ENCODE peak calls at places on chromosomes 16 and 17, in ten cellular contexts. A, R, G, H, F, S, T, Q, V and I are unnamed samples. For H3K27me3, the result is how much of the 10 kb centered on the place peaks cover.

GRCh38 chr16:59783191-59783590 is 1049.1 kb upstream of the GOT2 start:
- DNase-seq in T (no peak), Q (peak), V (no peak), R (no peak), G (no peak), A (no peak), H (no peak), S (no peak), F (no peak), I (no peak)

GRCh38 chr17:7047566-7047965 is 3.7 kb upstream of the SLC16A11 start:
- DNase-seq in R (no peak), G (no peak), V (no peak), T (no peak), S (no peak), A (no peak), Q (no peak), F (no peak), H (no peak), I (no peak)

GRCh38 chr16:53770641-53771040 is 66.7 kb downstream of the FTO start:
- DNase-seq in G (no peak), H (no peak), R (no peak), T (no peak), V (no peak), Q (no peak), F (no peak), S (no peak), A (no peak), I (no peak)

GRCh38 chr17:44941712-44942331 is 5.8 kb downstream of the KIF18B start:
- DNase-seq in Q (no peak), V (no peak), R (no peak), S (no peak), T (no peak), H (no peak), F (no peak), G (no peak), A (no peak), I (no peak)

GRCh38 chr16:70253291-70254094 is 1.8 kb upstream of the EXOSC6 start:
- DNase-seq in Q (peak), T (peak), S (peak), F (peak), A (no peak), R (peak), G (no peak), V (no peak), H (no peak), I (no peak)

GRCh38 chr17:28033972-28034714 is 8.3 kb upstream of the NLK start:
- DNase-seq in H (no peak), R (no peak), T (no peak), F (no peak), A (no peak), S (no peak), G (no peak), V (no peak), Q (peak), I (no peak)

GRCh38 chr17:40419559-40420331 is 2.0 kb upstream of the TOP2A start:
- DNase-seq in R (no peak), S (no peak), Q (peak), F (no peak), T (no peak), V (no peak), G (no peak), H (no peak), A (no peak), I (no peak)

GRCh38 chr16:54846761-54847160 is 83.9 kb upstream of the IRX5 start:
- DNase-seq in H (no peak), T (no peak), A (no peak), V (no peak), F (no peak), R (no peak), S (peak), G (no peak), Q (no peak), I (no peak)

GRCh38 chr16:10940501-10941079 is 1.7 kb downstream of the DEXI start:
- DNase-seq in T (no peak), H (no peak), F (no peak), S (no peak), Q (peak), G (peak), R (peak), A (no peak), V (peak), I (no peak)

GRCh38 chr17:74205274-74205673 is 1.8 kb downstream of the RPL38 start:
- DNase-seq in Q (no peak), R (no peak), F (no peak), H (no peak), T (no peak), S (no peak), G (no peak), V (no peak), A (no peak), I (no peak)

GRCh38 chr16:29687755-29688154 is 8.8 kb downstream of the QPRT start:
- DNase-seq in F (no peak), Q (no peak), V (no peak), G (no peak), R (no peak), H (no peak), A (no peak), T (no peak), S (no peak), I (no peak)

GRCh38 chr16:13953501-13953900 is 33.5 kb downstream of the ERCC4 start:
- DNase-seq in Q (no peak), S (no peak), H (no peak), F (no peak), V (no peak), A (no peak), T (no peak), R (no peak), G (no peak), I (no peak)

GRCh38 chr17:17666111-17666714 is 15.0 kb upstream of the RAI1 start:
- DNase-seq in R (peak), F (no peak), T (no peak), V (no peak), A (no peak), H (no peak), Q (peak), S (no peak), G (no peak), I (no peak)

GRCh38 chr16:71707199-71707598 is 17.3 kb downstream of the PHLPP2 start:
- DNase-seq in F (no peak), Q (no peak), H (no peak), A (no peak), T (no peak), G (no peak), R (no peak), V (no peak), S (no peak), I (no peak)

GRCh38 chr16:5056347-5056746 is 9.4 kb downstream of the C16orf89 start:
- DNase-seq in H (no peak), V (no peak), A (no peak), F (peak), G (no peak), S (peak), T (peak), R (peak), Q (peak), I (no peak)

GRCh38 chr16:9868606-9869149 is 313.6 kb downstream of the GRIN2A start:
- DNase-seq in G (no peak), S (no peak), Q (no peak), F (no peak), T (no peak), A (no peak), V (no peak), H (no peak), R (no peak), I (no peak)

GRCh38 chr16:12573300-12573699 is 230.4 kb downstream of the CPPED1 start:
- DNase-seq in H (no peak), S (no peak), T (no peak), Q (no peak), A (no peak), R (peak), V (no peak), F (no peak), G (no peak), I (peak)

GRCh38 chr17:63483038-63483437 is 6.2 kb downstream of the ACE start:
- DNase-seq in T (no peak), Q (no peak), V (no peak), S (no peak), H (no peak), G (no peak), F (no peak), R (no peak), A (no peak), I (no peak)

GRCh38 chr17:28759296-28759865 is 15.6 kb downstream of the TRAF4 start:
- DNase-seq in A (peak), F (no peak), G (no peak), Q (no peak), S (no peak), H (no peak), T (no peak), V (no peak), R (no peak), I (no peak)

GRCh38 chr17:7867881-7868329 is 10.1 kb downstream of the CYB5D1 start:
- DNase-seq in T (no peak), R (no peak), S (no peak), Q (no peak), A (no peak), G (no peak), V (no peak), H (no peak), F (no peak), I (no peak)

GRCh38 chr17:48215583-48216139 is 108.1 kb downstream of the SNX11 start:
- DNase-seq in H (no peak), F (no peak), R (peak), Q (peak), G (no peak), V (no peak), S (no peak), A (no peak), T (no peak), I (no peak)

GRCh38 chr16:11677451-11677951 is 9.2 kb downstream of the SNN start:
- DNase-seq in V (no peak), A (no peak), R (no peak), F (no peak), H (no peak), T (no peak), G (no peak), S (peak), Q (no peak), I (no peak)

GRCh38 chr17:75263051-75263450 is 1.4 kb downstream of the MRPS7 start:
- DNase-seq in G (no peak), V (no peak), H (no peak), R (no peak), Q (no peak), T (no peak), F (no peak), A (no peak), S (no peak), I (no peak)

GRCh38 chr17:30368896-30369720 is 9.6 kb upstream of the CPD start:
- DNase-seq in A (no peak), S (no peak), R (no peak), T (no peak), Q (peak), F (no peak), V (no peak), H (no peak), G (no peak), I (no peak)

GRCh38 chr16:13634921-13635320 is 285.0 kb upstream of the ERCC4 start:
- DNase-seq in G (no peak), H (no peak), Q (no peak), A (no peak), F (no peak), S (no peak), R (no peak), V (no peak), T (no peak), I (no peak)

GRCh38 chr17:17677299-17678040 is 3.8 kb upstream of the RAI1 start:
- DNase-seq in T (no peak), A (no peak), H (no peak), V (no peak), F (no peak), Q (no peak), S (no peak), G (no peak), R (no peak), I (no peak)

GRCh38 chr17:5789443-5789842 is 205.1 kb upstream of the NLRP1 start:
- DNase-seq in H (no peak), V (no peak), T (no peak), R (no peak), F (no peak), Q (no peak), G (no peak), S (no peak), A (no peak), I (no peak)

GRCh38 chr16:80778707-80779106 is 25.7 kb downstream of the CDYL2 start:
- DNase-seq in R (no peak), F (no peak), G (no peak), V (no peak), S (no peak), Q (no peak), A (no peak), H (no peak), T (no peak), I (no peak)

GRCh38 chr16:58329147-58329546 is 34.3 kb upstream of the PRSS54 start:
- DNase-seq in S (no peak), H (no peak), V (no peak), T (no peak), R (no peak), Q (no peak), F (no peak), A (no peak), G (no peak), I (no peak)

DNA sequence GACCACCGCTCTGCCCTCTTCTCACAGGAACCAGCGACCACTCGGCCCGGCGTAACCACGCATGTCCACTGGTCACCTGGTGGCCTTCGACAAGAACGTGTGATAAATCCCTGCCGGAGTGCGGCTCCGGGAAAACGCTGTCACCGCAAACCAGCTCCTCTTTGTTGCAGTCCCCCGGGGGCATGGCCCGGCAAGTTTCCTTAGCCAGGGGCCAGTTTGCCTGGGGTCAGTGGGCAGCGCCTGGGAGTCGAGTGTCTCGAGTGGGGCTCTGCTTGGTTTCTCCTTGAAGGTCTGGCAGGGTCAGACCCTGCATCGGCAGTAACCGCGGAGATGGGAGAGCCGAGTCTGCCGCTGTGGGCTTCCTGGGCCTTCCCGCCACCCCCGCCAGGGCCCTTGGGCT is 52.5 kb downstream of the JPH3 start:
- DNase-seq in H (no peak), A (no peak), F (no peak), Q (no peak), R (no peak), T (no peak), V (no peak), G (no peak), S (no peak), I (no peak)
- H3K27me3 ChIP-seq in H (under half), A (under half), F (under half), Q (under half), R (under half), T (under half), V (under half), G (under half), S (under half), I (under half)

GRCh38 chr17:60522889-60523626 is 3.0 kb downstream of the APPBP2 start:
- DNase-seq in F (no peak), R (no peak), T (no peak), G (no peak), A (no peak), Q (no peak), V (no peak), H (no peak), S (no peak), I (no peak)
- H3K4me3 ChIP-seq in F (peak), R (no peak), T (no peak), G (no peak), A (no peak), Q (no peak), V (no peak), H (no peak), S (no peak), I (peak)

DNA sequence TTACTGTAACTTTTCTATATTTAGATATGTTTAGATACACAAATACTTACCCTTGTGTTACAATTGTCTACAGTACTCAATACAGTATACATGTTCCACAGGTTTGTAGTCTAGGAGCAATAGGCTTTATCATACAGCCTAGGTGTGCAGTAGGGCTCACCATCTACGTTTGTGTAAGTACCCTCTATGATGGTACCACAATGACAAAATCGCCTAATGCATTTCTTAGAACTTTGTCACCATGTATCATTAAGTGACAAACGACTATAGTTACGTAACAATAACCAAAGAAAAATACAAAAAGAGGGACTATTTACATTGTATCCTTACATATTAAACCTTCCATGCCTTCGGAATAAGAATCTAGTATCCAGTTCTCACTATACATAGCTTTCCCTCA is 8.0 kb downstream of the STAT5B start:
- DNase-seq in G (no peak), V (no peak), T (no peak), F (no peak), A (no peak), Q (no peak), R (no peak), S (no peak), H (no peak), I (no peak)
- H3K27me3 ChIP-seq in G (under half), V (under half), T (under half), F (under half), A (under half), Q (under half), R (under half), S (under half), H (under half), I (under half)

GRCh38 chr17:35255316-35255715 is 12.4 kb downstream of the SLFN5 start:
- DNase-seq in V (no peak), R (no peak), S (no peak), Q (no peak), G (no peak), T (no peak), F (no peak), A (no peak), H (no peak), I (no peak)

GRCh38 chr17:35256629-35257028 is 13.8 kb downstream of the SLFN5 start:
- DNase-seq in R (no peak), T (no peak), A (no peak), S (no peak), G (no peak), H (no peak), Q (peak), V (no peak), F (no peak), I (no peak)

GRCh38 chr17:35254107-35254802 is 11.4 kb downstream of the SLFN5 start:
- DNase-seq in Q (peak), S (peak), H (no peak), A (peak), G (peak), F (peak), R (peak), T (no peak), V (peak), I (no peak)

GRCh38 chr17:35257080-35257701 is 14.3 kb downstream of the SLFN5 start:
- DNase-seq in G (no peak), F (no peak), H (no peak), A (no peak), T (no peak), S (no peak), R (peak), Q (peak), V (no peak), I (no peak)

DNA sequence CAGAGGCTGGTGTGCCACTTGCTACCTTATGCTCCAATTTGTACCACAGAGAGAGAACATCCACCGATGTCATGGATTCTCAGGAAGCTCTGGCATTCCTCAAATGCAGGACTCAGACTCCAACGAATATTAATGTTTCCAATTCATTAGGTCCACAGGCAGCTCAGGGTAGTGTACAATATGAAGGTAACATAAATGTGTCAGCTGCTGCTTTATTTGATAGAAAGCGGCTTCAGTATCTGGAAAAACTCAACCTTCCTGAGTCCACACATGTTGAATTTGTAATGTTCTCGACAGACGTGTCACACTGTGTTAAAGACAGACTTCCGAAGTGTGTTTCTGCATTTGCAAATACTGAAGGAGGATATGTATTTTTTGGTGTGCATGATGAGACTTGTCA is 16.1 kb downstream of the SLFN5 start:
- DNase-seq in F (no peak), R (no peak), Q (no peak), G (no peak), H (no peak), A (no peak), S (no peak), V (no peak), T (no peak), I (no peak)
- H3K4me3 ChIP-seq in F (no peak), R (no peak), Q (no peak), G (no peak), H (no peak), A (no peak), S (no peak), V (no peak), T (no peak), I (no peak)

DNA sequence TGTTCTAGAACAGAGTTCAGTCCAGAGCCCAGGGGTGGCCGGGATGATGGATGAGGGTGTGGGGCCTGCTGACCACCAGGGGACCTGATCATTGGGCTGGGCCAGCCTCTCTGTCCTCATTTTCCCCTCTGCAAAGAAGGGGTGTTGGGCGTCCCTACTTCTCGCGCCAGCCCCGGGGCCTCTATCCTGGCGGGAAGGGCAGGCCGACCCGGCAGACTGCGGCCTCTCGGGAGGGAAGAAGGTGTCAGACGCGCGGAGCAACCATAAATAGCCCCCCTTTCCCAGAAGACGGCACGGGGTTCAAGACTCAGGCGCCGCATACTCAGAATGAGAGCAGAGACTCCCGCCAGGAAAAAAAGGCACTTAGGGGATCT is 1.9 kb upstream of the CACNA1G start:
- DNase-seq in T (no peak), Q (no peak), V (no peak), R (no peak), G (no peak), A (no peak), H (no peak), F (no peak), S (no peak), I (no peak)
- H3K27me3 ChIP-seq in T (under half), Q (under half), V (under half), R (under half), G (under half), A (under half), H (under half), F (under half), S (under half), I (under half)